ENCODE peak calls at places on chromosome 22, in eight cellular contexts. N, F, C, Z, D, Y, U and E are unnamed samples.
A peak's percentile ranks its signal among the peaks of the same experiment; 100 is the strongest.

GRCh38 chr22:33962409-33962808 is 42.1 kb upstream of the LARGE1 start:
- DNase-seq in N (no peak), F (no peak), C (no peak), Z (no peak), D (no peak), Y (no peak), U (no peak), E (no peak)

GRCh38 chr22:30830907-30831306 is 136.2 kb downstream of the OSBP2 start:
- DNase-seq in N (peak; percentile 46), F (peak; percentile 81), C (peak; percentile 96), Z (no peak), D (no peak), Y (no peak), U (peak; percentile 30), E (no peak)

GRCh38 chr22:43100223-43100622 is 10.3 kb upstream of the BIK start:
- DNase-seq in N (no peak), F (no peak), C (no peak), Z (peak; percentile 51), D (peak; percentile 25), Y (no peak), U (no peak), E (no peak)

GRCh38 chr22:48889887-48890692 is 937.6 kb downstream of the BRD1 start:
- DNase-seq in N (no peak), F (no peak), C (no peak), Z (no peak), D (no peak), Y (no peak), U (no peak), E (no peak)

GRCh38 chr22:19840955-19841640 is 13.6 kb downstream of the GNB1L start:
- DNase-seq in N (no peak), F (no peak), C (no peak), Z (peak; percentile 86), D (no peak), Y (no peak), U (no peak), E (no peak)

GRCh38 chr22:41862160-41862529 is 29.2 kb downstream of the SREBF2 start:
- DNase-seq in N (no peak), F (no peak), C (no peak), Z (peak; percentile 39), D (no peak), Y (no peak), U (no peak), E (peak; percentile 50)

GRCh38 chr22:39381009-39381755 is 18.4 kb upstream of the TAB1 start:
- DNase-seq in N (peak; percentile 44), F (no peak), C (no peak), Z (no peak), D (no peak), Y (no peak), U (no peak), E (no peak)

GRCh38 chr22:41695211-41695610 is 4.1 kb upstream of the MEI1 start:
- DNase-seq in N (no peak), F (no peak), C (no peak), Z (no peak), D (no peak), Y (no peak), U (no peak), E (no peak)

GRCh38 chr22:49586873-49587272 is 240.8 kb downstream of the BRD1 start:
- DNase-seq in N (no peak), F (no peak), C (no peak), Z (no peak), D (no peak), Y (no peak), U (no peak), E (no peak)

GRCh38 chr22:17705565-17706450 is 67.3 kb downstream of the BCL2L13 start:
- DNase-seq in N (no peak), F (no peak), C (no peak), Z (no peak), D (no peak), Y (no peak), U (no peak), E (no peak)

GRCh38 chr22:27990451-27990840 is 71.4 kb upstream of the PITPNB start:
- DNase-seq in N (no peak), F (no peak), C (no peak), Z (no peak), D (no peak), Y (no peak), U (no peak), E (no peak)

DNA sequence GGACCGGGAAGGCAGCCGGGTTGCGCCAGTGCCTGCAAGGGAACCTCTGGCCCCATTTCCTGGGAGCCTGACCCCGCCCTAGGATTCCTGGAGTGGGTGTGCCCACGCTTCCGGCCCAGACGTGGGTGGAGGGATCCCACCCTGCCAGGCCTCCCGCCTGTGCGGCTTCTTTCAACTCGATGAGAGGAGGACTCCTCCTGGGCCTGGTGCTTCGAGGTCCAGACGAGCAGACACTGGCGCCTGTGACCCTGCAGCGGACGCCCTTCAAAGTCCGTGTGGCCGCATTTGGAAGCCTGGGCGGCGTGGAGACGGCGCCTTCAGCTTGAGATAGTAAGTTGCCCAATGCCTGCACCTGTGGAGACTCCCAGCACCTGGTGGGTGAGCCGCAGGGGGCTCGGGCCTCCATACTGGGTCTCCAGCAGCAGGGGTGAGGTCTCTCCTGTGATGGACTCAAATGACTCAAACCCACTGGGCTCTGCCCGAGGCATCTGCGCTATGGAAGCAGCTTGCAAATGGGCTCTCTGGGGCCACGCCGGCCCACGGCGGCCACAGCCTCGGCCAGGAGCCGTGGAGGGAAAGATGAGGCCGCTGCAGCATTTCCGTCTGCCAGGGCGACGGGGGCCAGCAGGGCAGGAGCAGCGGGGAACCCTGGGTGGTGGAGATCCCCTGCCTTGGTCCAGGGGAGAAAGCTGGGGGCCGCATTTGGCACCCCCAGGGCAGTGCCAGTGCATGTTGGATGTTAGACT is 64.3 kb upstream of the PPARA start:
- DNase-seq in N (no peak), F (peak; percentile 69), C (peak; percentile 90), Z (no peak), D (peak; percentile 89), Y (no peak), U (no peak), E (no peak)
- H3K4me3 ChIP-seq in N (no peak overlapping the region), F (peak overlapping the region; percentile 68), C (peak overlapping the region; percentile 52), Z (no peak overlapping the region), D (peak overlapping the region; percentile 59), Y (peak overlapping the region; percentile 90), U (peak overlapping the region; percentile 83), E (no peak overlapping the region)

DNA sequence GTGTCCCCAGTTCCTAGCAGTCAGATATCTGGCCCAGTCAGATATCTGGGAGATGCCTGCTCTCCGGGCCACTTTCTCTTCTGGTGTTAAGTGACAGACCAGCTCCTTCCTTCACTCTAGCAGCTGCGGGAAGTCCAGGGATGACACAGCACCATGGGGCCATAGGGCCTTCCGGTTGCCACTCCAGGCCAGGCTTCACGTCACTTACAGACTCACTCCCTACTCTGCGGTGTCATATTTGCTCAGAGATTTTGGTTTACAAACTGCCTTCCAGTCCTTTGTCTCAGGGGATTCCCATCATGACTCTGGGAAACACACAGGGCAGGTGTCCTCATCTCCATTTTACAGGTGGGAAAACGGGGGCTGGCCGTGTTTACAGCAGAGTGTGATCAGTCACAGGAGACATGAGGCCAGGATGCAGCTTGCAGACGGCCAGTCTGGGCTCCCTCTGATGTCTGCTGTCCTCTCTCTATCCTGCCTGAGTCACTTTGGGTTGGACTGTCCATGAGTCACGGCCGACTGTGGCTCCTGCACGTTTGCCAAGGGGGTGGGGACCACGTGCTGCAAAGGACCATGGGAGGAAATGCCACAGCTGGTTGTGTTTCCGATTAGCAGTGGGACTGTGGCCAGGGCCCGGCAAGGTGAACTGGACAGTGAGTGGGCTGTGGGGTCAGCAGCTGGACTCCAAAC is 8.2 kb upstream of the TBC1D22A start:
- DNase-seq in N (no peak), F (peak; percentile 90), C (peak; percentile 92), Z (peak; percentile 92), D (peak; percentile 79), Y (peak; percentile 68), U (peak; percentile 78), E (peak; percentile 73)
- TF ChIP-seq REST in N (no peak), F (no peak), C (no peak), Z (no peak), D (no peak), Y (peak; percentile 58), U (no peak), E (no peak)

GRCh38 chr22:24542641-24543040 is 12.3 kb downstream of the GUCD1 start:
- DNase-seq in N (no peak), F (no peak), C (no peak), Z (no peak), D (no peak), Y (no peak), U (no peak), E (no peak)

GRCh38 chr22:24543068-24543675 is 11.8 kb downstream of the GUCD1 start:
- DNase-seq in N (no peak), F (no peak), C (no peak), Z (no peak), D (no peak), Y (no peak), U (no peak), E (no peak)

GRCh38 chr22:24543679-24544243 is 11.2 kb downstream of the GUCD1 start:
- DNase-seq in N (no peak), F (no peak), C (no peak), Z (no peak), D (no peak), Y (no peak), U (no peak), E (no peak)

GRCh38 chr22:24540470-24540869 is 14.5 kb downstream of the GUCD1 start:
- DNase-seq in N (no peak), F (no peak), C (no peak), Z (no peak), D (no peak), Y (no peak), U (no peak), E (no peak)

DNA sequence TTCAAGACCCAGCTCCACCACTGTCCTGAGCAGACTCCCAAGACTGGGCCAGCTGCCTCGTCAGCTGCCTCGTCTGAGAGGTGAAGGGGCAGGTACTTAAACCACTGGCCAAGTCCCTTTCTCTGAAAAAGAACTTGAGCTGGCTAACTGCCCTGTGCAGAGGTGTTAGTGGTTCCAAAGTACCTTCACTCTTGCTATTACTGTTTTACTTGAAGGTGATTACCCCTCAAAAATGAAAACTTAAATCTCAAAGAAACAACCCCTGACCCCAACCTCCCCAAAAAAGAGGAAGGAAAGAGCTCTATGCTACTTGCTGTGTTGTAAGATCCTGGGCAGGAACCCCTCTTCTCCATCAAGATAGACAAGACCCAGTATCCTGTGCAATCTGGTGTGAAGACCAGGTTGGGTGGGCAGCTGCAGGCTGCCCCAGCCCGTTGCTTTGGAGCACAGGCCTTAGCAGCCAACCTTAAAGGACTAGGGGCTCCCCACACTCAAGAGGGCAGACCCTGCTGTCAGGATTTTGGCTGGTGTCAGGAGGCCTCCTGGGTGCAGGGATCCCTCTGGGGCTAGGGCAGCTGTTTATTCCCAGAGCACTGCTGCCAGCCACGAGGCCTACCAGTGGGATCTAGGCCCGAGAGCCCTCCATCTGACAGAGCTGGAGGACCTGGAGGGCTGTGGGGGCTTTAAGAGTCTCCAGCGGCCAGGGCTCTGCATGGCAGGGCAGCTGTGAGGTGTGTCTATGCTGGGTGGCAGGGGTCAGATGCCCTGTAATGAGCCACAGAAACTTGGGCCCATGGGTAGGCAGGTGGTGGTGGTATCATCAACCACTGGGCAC is 13.0 kb downstream of the GUCD1 start:
- DNase-seq in N (no peak), F (no peak), C (no peak), Z (no peak), D (no peak), Y (no peak), U (no peak), E (no peak)
- H3K4me3 ChIP-seq in N (no peak overlapping the region), F (no peak overlapping the region), C (no peak overlapping the region), Z (no peak overlapping the region), D (no peak overlapping the region), Y (no peak overlapping the region), U (no peak overlapping the region), E (no peak overlapping the region)

GRCh38 chr22:38238519-38239051 is 34.2 kb downstream of the TMEM184B start:
- DNase-seq in N (no peak), F (no peak), C (no peak), Z (no peak), D (no peak), Y (no peak), U (no peak), E (no peak)
- TF ChIP-seq REST in N (no peak), F (no peak), C (no peak), Z (no peak), D (no peak), Y (no peak), U (no peak), E (no peak)